ENCODE peak calls at places on chromosomes 16 and 17, in seven cellular contexts. S is neural progenitor cell; J is NCI-H460; H is GM18507; M is activated CD8-positive, alpha-beta T cell treated with anti-CD3 and anti-CD28 coated beads for 36 hours; T is stimulated activated CD4-positive, alpha-beta T cell treated with anti-CD3 and anti-CD28 coated beads, Interleukin-4, amount 100 ng/mL, for 48 hours; V is activated CD4-positive, CD25-positive, alpha-beta regulatory T cell. X is an unnamed sample.

GRCh38 chr16:22225060-22225459 is 19.0 kb downstream of the EEF2K start:
- DNase-seq in S (no peak), J (no peak), H (no peak), M (no peak), T (no peak), V (no peak), X (no peak)

GRCh38 chr17:40922239-40922638 is 15.2 kb downstream of the KRT23 start:
- DNase-seq in S (no peak), J (peak), H (no peak), M (no peak), T (no peak), V (no peak), X (no peak)

GRCh38 chr16:58040496-58040846 is 14.9 kb downstream of the MMP15 start:
- DNase-seq in S (no peak), J (no peak), H (no peak), M (no peak), T (no peak), V (no peak), X (no peak)

GRCh38 chr17:79623786-79624657 is 13.2 kb upstream of the RBFOX3 start:
- DNase-seq in S (no peak), J (no peak), H (no peak), M (no peak), T (no peak), V (no peak), X (peak)

GRCh38 chr17:38864636-38865398 is 5.0 kb upstream of the LASP1 start:
- DNase-seq in S (peak), J (peak), H (no peak), M (no peak), T (no peak), V (no peak), X (no peak)

GRCh38 chr16:11901091-11901490 is 14.7 kb downstream of the GSPT1 start:
- DNase-seq in S (no peak), J (no peak), H (no peak), M (no peak), T (no peak), V (no peak), X (no peak)

GRCh38 chr16:54135361-54136275 is 151.0 kb downstream of the IRX3 start:
- DNase-seq in S (no peak), J (no peak), H (no peak), M (no peak), T (no peak), V (no peak), X (no peak)

GRCh38 chr16:89040861-89041570 is 52.6 kb upstream of the ACSF3 start:
- DNase-seq in S (no peak), J (no peak), H (no peak), M (no peak), T (no peak), V (no peak), X (no peak)

GRCh38 chr17:39949028-39949427 is 13.8 kb upstream of the GSDMA start:
- DNase-seq in S (no peak), J (no peak), H (no peak), M (no peak), T (no peak), V (no peak), X (no peak)

GRCh38 chr16:85577899-85578598 is 35.1 kb upstream of the GSE1 start:
- DNase-seq in S (peak), J (no peak), H (no peak), M (no peak), T (no peak), V (no peak), X (no peak)

GRCh38 chr17:67461228-67461780 is 84.2 kb downstream of the PITPNC1 start:
- DNase-seq in S (no peak), J (no peak), H (no peak), M (peak), T (no peak), V (no peak), X (no peak)

GRCh38 chr17:32569171-32570080 is 82.6 kb downstream of the CDK5R1 start:
- DNase-seq in S (no peak), J (no peak), H (no peak), M (peak), T (no peak), V (no peak), X (no peak)

GRCh38 chr16:23379707-23380106 is 73.3 kb downstream of the COG7 start:
- DNase-seq in S (no peak), J (no peak), H (no peak), M (no peak), T (no peak), V (no peak), X (no peak)

GRCh38 chr16:47848481-47849109 is 307.2 kb downstream of the ABCC12 start:
- DNase-seq in S (peak), J (no peak), H (no peak), M (no peak), T (no peak), V (no peak), X (no peak)

GRCh38 chr16:72785886-72786285 is 262.0 kb downstream of the ZFHX3 start:
- DNase-seq in S (no peak), J (no peak), H (no peak), M (no peak), T (no peak), V (no peak), X (no peak)

GRCh38 chr16:77383606-77384187 is 51.1 kb downstream of the ADAMTS18 start:
- DNase-seq in S (no peak), J (no peak), H (no peak), M (no peak), T (no peak), V (no peak), X (no peak)